ENCODE peak calls at places on chromosome 15, in four cellular contexts. A is WERI-Rb-1, L is left lung, Z is dorsolateral prefrontal cortex. T is an unnamed sample.

GRCh38 chr15:28923726-28924280 is 38.0 kb downstream of the APBA2 start:
- DNase-seq in A (no peak), Z (no peak), L (no peak), T (no peak)

GRCh38 chr15:37148714-37149113 is 48.4 kb upstream of the MEIS2 start:
- DNase-seq in Z (no peak), A (no peak), L (no peak), T (no peak)

GRCh38 chr15:86837631-86838030 is 758.0 kb downstream of the AGBL1 start:
- DNase-seq in L (no peak), Z (no peak), A (no peak), T (no peak)

GRCh38 chr15:82642656-82643055 is 4.5 kb downstream of the CPEB1 start:
- DNase-seq in Z (no peak), L (no peak), A (no peak), T (no peak)

GRCh38 chr15:44193651-44194396 is 1.2 kb downstream of the FRMD5 start:
- DNase-seq in Z (peak; percentile 29), A (no peak), L (no peak), T (no peak)

GRCh38 chr15:45573961-45574629 is 13.1 kb upstream of the BLOC1S6 start:
- DNase-seq in A (peak; percentile 63), Z (no peak), L (no peak), T (no peak)

GRCh38 chr15:83472151-83472550 is 25.0 kb downstream of the SH3GL3 start:
- DNase-seq in L (no peak), A (no peak), Z (no peak), T (no peak)

GRCh38 chr15:44038801-44039200 is 156.3 kb downstream of the FRMD5 start:
- DNase-seq in L (peak; percentile 36), Z (no peak), A (peak; percentile 67), T (no peak)

GRCh38 chr15:68450192-68450591 is 18.2 kb upstream of the ITGA11 start:
- DNase-seq in Z (no peak), L (no peak), A (no peak), T (no peak)

GRCh38 chr15:25850154-25851111 is 12.7 kb downstream of the ATP10A start:
- DNase-seq in A (no peak), Z (no peak), L (peak; percentile 88), T (peak; percentile 69)
- H3K27ac ChIP-seq in A (no peak overlapping the region), Z (peak overlapping the region; percentile 23), L (peak overlapping the region; percentile 92), T (peak overlapping the region; percentile 92)

GRCh38 chr15:64153480-64154367 is 2.2 kb downstream of the SNX22 start:
- DNase-seq in L (peak; percentile 90), Z (peak; percentile 93), A (peak; percentile 92), T (peak; percentile 92)
- TF ChIP-seq CTCF in L (peak; percentile 96), Z (peak; percentile 98), A (peak; percentile 99), T (peak; percentile 90)

GRCh38 chr15:69629631-69630161 is 177.1 kb downstream of the RPLP1 start:
- DNase-seq in L (no peak), Z (no peak), A (no peak), T (no peak)
- H3K27me3 ChIP-seq in L (peaks cover 29% of the 10 kb centered on the region), Z (peaks cover 3% of the 10 kb centered on the region), A (no peaks in the 10 kb centered on the region), T (peaks cover 5% of the 10 kb centered on the region)

GRCh38 chr15:26771168-26771916 is 1.5 kb downstream of the GABRB3 start:
- DNase-seq in Z (peak; percentile 44), L (no peak), A (peak; percentile 34), T (no peak)
- H3K27ac ChIP-seq in Z (peak overlapping the region; percentile 71), L (no peak overlapping the region), A (peak overlapping the region; percentile 84), T (no peak overlapping the region)